ENCODE peak calls at places on chromosomes 3 and 15, in five cellular contexts. One of them, this sample, is unnamed.

GRCh38 chr3:9088431-9089353 is 125.4 kb upstream of the RAD18 start:
- DNase-seq in stimulated activated CD8-positive, alpha-beta memory T cell treated with anti-CD3 and anti-CD28 coated beads, Interleukin-7, amount 100 ng/mL, for 1 hour: no peak
- DNase-seq in NCI-H69: peak; percentile 40
- DNase-seq in CD4-positive, alpha-beta T cell: no peak
- DNase-seq in T-helper 2 cell treated with Interferon-gamma antibody and Interleukin-4, amounts not matched to agents 5 μg/mL and 100 μg/mL, for 36 hours: no peak
- DNase-seq in this sample: no peak

GRCh38 chr3:50912746-50913145 is 238.0 kb downstream of the DOCK3 start:
- DNase-seq in stimulated activated CD8-positive, alpha-beta memory T cell treated with anti-CD3 and anti-CD28 coated beads, Interleukin-7, amount 100 ng/mL, for 1 hour: no peak
- DNase-seq in NCI-H69: no peak
- DNase-seq in CD4-positive, alpha-beta T cell: no peak
- DNase-seq in T-helper 2 cell treated with Interferon-gamma antibody and Interleukin-4, amounts not matched to agents 5 μg/mL and 100 μg/mL, for 36 hours: no peak
- DNase-seq in this sample: no peak

GRCh38 chr15:60464836-60465630 is 13.9 kb downstream of the ICE2 start:
- DNase-seq in stimulated activated CD8-positive, alpha-beta memory T cell treated with anti-CD3 and anti-CD28 coated beads, Interleukin-7, amount 100 ng/mL, for 1 hour: no peak
- DNase-seq in NCI-H69: peak; percentile 14
- DNase-seq in CD4-positive, alpha-beta T cell: no peak
- DNase-seq in T-helper 2 cell treated with Interferon-gamma antibody and Interleukin-4, amounts not matched to agents 5 μg/mL and 100 μg/mL, for 36 hours: no peak
- DNase-seq in this sample: no peak

GRCh38 chr3:69791111-69791510 is 51.8 kb downstream of the MITF start:
- DNase-seq in stimulated activated CD8-positive, alpha-beta memory T cell treated with anti-CD3 and anti-CD28 coated beads, Interleukin-7, amount 100 ng/mL, for 1 hour: no peak
- DNase-seq in NCI-H69: no peak
- DNase-seq in CD4-positive, alpha-beta T cell: no peak
- DNase-seq in T-helper 2 cell treated with Interferon-gamma antibody and Interleukin-4, amounts not matched to agents 5 μg/mL and 100 μg/mL, for 36 hours: no peak
- DNase-seq in this sample: no peak

GRCh38 chr3:10305331-10305902 is 12.7 kb upstream of the GHRL start:
- DNase-seq in stimulated activated CD8-positive, alpha-beta memory T cell treated with anti-CD3 and anti-CD28 coated beads, Interleukin-7, amount 100 ng/mL, for 1 hour: no peak
- DNase-seq in NCI-H69: no peak
- DNase-seq in CD4-positive, alpha-beta T cell: no peak
- DNase-seq in T-helper 2 cell treated with Interferon-gamma antibody and Interleukin-4, amounts not matched to agents 5 μg/mL and 100 μg/mL, for 36 hours: no peak
- DNase-seq in this sample: no peak

GRCh38 chr3:71066849-71067261 is 516.7 kb downstream of the FOXP1 start:
- DNase-seq in stimulated activated CD8-positive, alpha-beta memory T cell treated with anti-CD3 and anti-CD28 coated beads, Interleukin-7, amount 100 ng/mL, for 1 hour: no peak
- DNase-seq in NCI-H69: peak; percentile 77
- DNase-seq in CD4-positive, alpha-beta T cell: no peak
- DNase-seq in T-helper 2 cell treated with Interferon-gamma antibody and Interleukin-4, amounts not matched to agents 5 μg/mL and 100 μg/mL, for 36 hours: peak; percentile 44
- DNase-seq in this sample: no peak

GRCh38 chr3:136682740-136683312 is 69.4 kb downstream of the STAG1 start:
- DNase-seq in stimulated activated CD8-positive, alpha-beta memory T cell treated with anti-CD3 and anti-CD28 coated beads, Interleukin-7, amount 100 ng/mL, for 1 hour: no peak
- DNase-seq in NCI-H69: no peak
- DNase-seq in CD4-positive, alpha-beta T cell: no peak
- DNase-seq in T-helper 2 cell treated with Interferon-gamma antibody and Interleukin-4, amounts not matched to agents 5 μg/mL and 100 μg/mL, for 36 hours: no peak
- DNase-seq in this sample: no peak

GRCh38 chr3:115680802-115681345 is 57.6 kb downstream of the GAP43 start:
- DNase-seq in stimulated activated CD8-positive, alpha-beta memory T cell treated with anti-CD3 and anti-CD28 coated beads, Interleukin-7, amount 100 ng/mL, for 1 hour: no peak
- DNase-seq in NCI-H69: no peak
- DNase-seq in CD4-positive, alpha-beta T cell: no peak
- DNase-seq in T-helper 2 cell treated with Interferon-gamma antibody and Interleukin-4, amounts not matched to agents 5 μg/mL and 100 μg/mL, for 36 hours: no peak
- DNase-seq in this sample: no peak

GRCh38 chr3:122774564-122774963 is 19.1 kb downstream of the HSPBAP1 start:
- DNase-seq in stimulated activated CD8-positive, alpha-beta memory T cell treated with anti-CD3 and anti-CD28 coated beads, Interleukin-7, amount 100 ng/mL, for 1 hour: no peak
- DNase-seq in NCI-H69: no peak
- DNase-seq in CD4-positive, alpha-beta T cell: no peak
- DNase-seq in T-helper 2 cell treated with Interferon-gamma antibody and Interleukin-4, amounts not matched to agents 5 μg/mL and 100 μg/mL, for 36 hours: no peak
- DNase-seq in this sample: no peak

GRCh38 chr15:89119489-89120478 is 31.5 kb downstream of the ABHD2 start:
- DNase-seq in stimulated activated CD8-positive, alpha-beta memory T cell treated with anti-CD3 and anti-CD28 coated beads, Interleukin-7, amount 100 ng/mL, for 1 hour: no peak
- DNase-seq in NCI-H69: no peak
- DNase-seq in CD4-positive, alpha-beta T cell: no peak
- DNase-seq in T-helper 2 cell treated with Interferon-gamma antibody and Interleukin-4, amounts not matched to agents 5 μg/mL and 100 μg/mL, for 36 hours: no peak
- DNase-seq in this sample: no peak

GRCh38 chr15:90106522-90107117 is 4.4 kb upstream of the IDH2 start:
- DNase-seq in stimulated activated CD8-positive, alpha-beta memory T cell treated with anti-CD3 and anti-CD28 coated beads, Interleukin-7, amount 100 ng/mL, for 1 hour: no peak
- DNase-seq in NCI-H69: peak; percentile 76
- DNase-seq in CD4-positive, alpha-beta T cell: no peak
- DNase-seq in T-helper 2 cell treated with Interferon-gamma antibody and Interleukin-4, amounts not matched to agents 5 μg/mL and 100 μg/mL, for 36 hours: no peak
- DNase-seq in this sample: peak; percentile 93

GRCh38 chr3:67710396-67710795 is 56.0 kb upstream of the SUCLG2 start:
- DNase-seq in stimulated activated CD8-positive, alpha-beta memory T cell treated with anti-CD3 and anti-CD28 coated beads, Interleukin-7, amount 100 ng/mL, for 1 hour: no peak
- DNase-seq in NCI-H69: no peak
- DNase-seq in CD4-positive, alpha-beta T cell: no peak
- DNase-seq in T-helper 2 cell treated with Interferon-gamma antibody and Interleukin-4, amounts not matched to agents 5 μg/mL and 100 μg/mL, for 36 hours: no peak
- DNase-seq in this sample: no peak

GRCh38 chr15:88814393-88814792 is 11.2 kb downstream of the ACAN start:
- DNase-seq in stimulated activated CD8-positive, alpha-beta memory T cell treated with anti-CD3 and anti-CD28 coated beads, Interleukin-7, amount 100 ng/mL, for 1 hour: no peak
- DNase-seq in NCI-H69: no peak
- DNase-seq in CD4-positive, alpha-beta T cell: no peak
- DNase-seq in T-helper 2 cell treated with Interferon-gamma antibody and Interleukin-4, amounts not matched to agents 5 μg/mL and 100 μg/mL, for 36 hours: no peak
- DNase-seq in this sample: peak; percentile 24

GRCh38 chr15:89783111-89783860 is 7.2 kb downstream of the MESP2 start:
- DNase-seq in stimulated activated CD8-positive, alpha-beta memory T cell treated with anti-CD3 and anti-CD28 coated beads, Interleukin-7, amount 100 ng/mL, for 1 hour: no peak
- DNase-seq in NCI-H69: no peak
- DNase-seq in CD4-positive, alpha-beta T cell: no peak
- DNase-seq in T-helper 2 cell treated with Interferon-gamma antibody and Interleukin-4, amounts not matched to agents 5 μg/mL and 100 μg/mL, for 36 hours: no peak
- DNase-seq in this sample: peak; percentile 87

GRCh38 chr3:12900885-12901411 is 59.6 kb upstream of the RPL32 start:
- DNase-seq in stimulated activated CD8-positive, alpha-beta memory T cell treated with anti-CD3 and anti-CD28 coated beads, Interleukin-7, amount 100 ng/mL, for 1 hour: no peak
- DNase-seq in NCI-H69: no peak
- DNase-seq in CD4-positive, alpha-beta T cell: no peak
- DNase-seq in T-helper 2 cell treated with Interferon-gamma antibody and Interleukin-4, amounts not matched to agents 5 μg/mL and 100 μg/mL, for 36 hours: no peak
- DNase-seq in this sample: no peak

GRCh38 chr3:149808209-149808829 is 4.7 kb upstream of the RNF13 start:
- DNase-seq in stimulated activated CD8-positive, alpha-beta memory T cell treated with anti-CD3 and anti-CD28 coated beads, Interleukin-7, amount 100 ng/mL, for 1 hour: no peak
- DNase-seq in NCI-H69: peak; percentile 64
- DNase-seq in CD4-positive, alpha-beta T cell: peak; percentile 30
- DNase-seq in T-helper 2 cell treated with Interferon-gamma antibody and Interleukin-4, amounts not matched to agents 5 μg/mL and 100 μg/mL, for 36 hours: peak; percentile 34
- DNase-seq in this sample: peak; percentile 90

GRCh38 chr3:60839242-60839641 is 412.0 kb downstream of the FHIT start:
- DNase-seq in stimulated activated CD8-positive, alpha-beta memory T cell treated with anti-CD3 and anti-CD28 coated beads, Interleukin-7, amount 100 ng/mL, for 1 hour: no peak
- DNase-seq in NCI-H69: peak; percentile 29
- DNase-seq in CD4-positive, alpha-beta T cell: no peak
- DNase-seq in T-helper 2 cell treated with Interferon-gamma antibody and Interleukin-4, amounts not matched to agents 5 μg/mL and 100 μg/mL, for 36 hours: no peak
- DNase-seq in this sample: peak; percentile 10

GRCh38 chr3:73280751-73281150 is 219.3 kb downstream of the EBLN2 start:
- DNase-seq in stimulated activated CD8-positive, alpha-beta memory T cell treated with anti-CD3 and anti-CD28 coated beads, Interleukin-7, amount 100 ng/mL, for 1 hour: no peak
- DNase-seq in NCI-H69: no peak
- DNase-seq in CD4-positive, alpha-beta T cell: no peak
- DNase-seq in T-helper 2 cell treated with Interferon-gamma antibody and Interleukin-4, amounts not matched to agents 5 μg/mL and 100 μg/mL, for 36 hours: no peak
- DNase-seq in this sample: no peak

GRCh38 chr3:38582941-38583645 is 66.4 kb downstream of the SCN5A start:
- DNase-seq in stimulated activated CD8-positive, alpha-beta memory T cell treated with anti-CD3 and anti-CD28 coated beads, Interleukin-7, amount 100 ng/mL, for 1 hour: no peak
- DNase-seq in NCI-H69: peak; percentile 49
- DNase-seq in CD4-positive, alpha-beta T cell: no peak
- DNase-seq in T-helper 2 cell treated with Interferon-gamma antibody and Interleukin-4, amounts not matched to agents 5 μg/mL and 100 μg/mL, for 36 hours: no peak
- DNase-seq in this sample: no peak

GRCh38 chr3:45687828-45688193 is 1.4 kb upstream of the SACM1L start:
- DNase-seq in stimulated activated CD8-positive, alpha-beta memory T cell treated with anti-CD3 and anti-CD28 coated beads, Interleukin-7, amount 100 ng/mL, for 1 hour: no peak
- DNase-seq in NCI-H69: peak; percentile 24
- DNase-seq in CD4-positive, alpha-beta T cell: no peak
- DNase-seq in T-helper 2 cell treated with Interferon-gamma antibody and Interleukin-4, amounts not matched to agents 5 μg/mL and 100 μg/mL, for 36 hours: no peak
- DNase-seq in this sample: no peak

GRCh38 chr3:50165388-50166308 is 10.5 kb downstream of the SEMA3F start:
- DNase-seq in stimulated activated CD8-positive, alpha-beta memory T cell treated with anti-CD3 and anti-CD28 coated beads, Interleukin-7, amount 100 ng/mL, for 1 hour: no peak
- DNase-seq in NCI-H69: peak; percentile 11
- DNase-seq in CD4-positive, alpha-beta T cell: no peak
- DNase-seq in T-helper 2 cell treated with Interferon-gamma antibody and Interleukin-4, amounts not matched to agents 5 μg/mL and 100 μg/mL, for 36 hours: no peak
- DNase-seq in this sample: no peak

GRCh38 chr3:169295912-169296311 is 367.6 kb downstream of the MECOM start:
- DNase-seq in stimulated activated CD8-positive, alpha-beta memory T cell treated with anti-CD3 and anti-CD28 coated beads, Interleukin-7, amount 100 ng/mL, for 1 hour: no peak
- DNase-seq in NCI-H69: peak; percentile 36
- DNase-seq in CD4-positive, alpha-beta T cell: no peak
- DNase-seq in T-helper 2 cell treated with Interferon-gamma antibody and Interleukin-4, amounts not matched to agents 5 μg/mL and 100 μg/mL, for 36 hours: no peak
- DNase-seq in this sample: no peak

GRCh38 chr3:126287536-126288181 is 69.5 kb downstream of the KLF15 start:
- DNase-seq in stimulated activated CD8-positive, alpha-beta memory T cell treated with anti-CD3 and anti-CD28 coated beads, Interleukin-7, amount 100 ng/mL, for 1 hour: no peak
- DNase-seq in NCI-H69: peak; percentile 9
- DNase-seq in CD4-positive, alpha-beta T cell: no peak
- DNase-seq in T-helper 2 cell treated with Interferon-gamma antibody and Interleukin-4, amounts not matched to agents 5 μg/mL and 100 μg/mL, for 36 hours: no peak
- DNase-seq in this sample: peak; percentile 60

GRCh38 chr3:15579071-15579470 is 22.3 kb downstream of the HACL1 start:
- DNase-seq in stimulated activated CD8-positive, alpha-beta memory T cell treated with anti-CD3 and anti-CD28 coated beads, Interleukin-7, amount 100 ng/mL, for 1 hour: no peak
- DNase-seq in NCI-H69: no peak
- DNase-seq in CD4-positive, alpha-beta T cell: no peak
- DNase-seq in T-helper 2 cell treated with Interferon-gamma antibody and Interleukin-4, amounts not matched to agents 5 μg/mL and 100 μg/mL, for 36 hours: no peak
- DNase-seq in this sample: no peak

GRCh38 chr3:14876942-14877341 is 58.2 kb downstream of the FGD5 start:
- DNase-seq in stimulated activated CD8-positive, alpha-beta memory T cell treated with anti-CD3 and anti-CD28 coated beads, Interleukin-7, amount 100 ng/mL, for 1 hour: no peak
- DNase-seq in NCI-H69: peak; percentile 83
- DNase-seq in CD4-positive, alpha-beta T cell: no peak
- DNase-seq in T-helper 2 cell treated with Interferon-gamma antibody and Interleukin-4, amounts not matched to agents 5 μg/mL and 100 μg/mL, for 36 hours: no peak
- DNase-seq in this sample: no peak

GRCh38 chr15:45666119-45666875 is 31.5 kb downstream of the SQOR start:
- DNase-seq in stimulated activated CD8-positive, alpha-beta memory T cell treated with anti-CD3 and anti-CD28 coated beads, Interleukin-7, amount 100 ng/mL, for 1 hour: no peak
- DNase-seq in NCI-H69: no peak
- DNase-seq in CD4-positive, alpha-beta T cell: no peak
- DNase-seq in T-helper 2 cell treated with Interferon-gamma antibody and Interleukin-4, amounts not matched to agents 5 μg/mL and 100 μg/mL, for 36 hours: no peak
- DNase-seq in this sample: no peak

GRCh38 chr3:14431928-14432834 is 29.8 kb downstream of the SLC6A6 start:
- DNase-seq in stimulated activated CD8-positive, alpha-beta memory T cell treated with anti-CD3 and anti-CD28 coated beads, Interleukin-7, amount 100 ng/mL, for 1 hour: peak; percentile 85
- DNase-seq in NCI-H69: peak; percentile 58
- DNase-seq in CD4-positive, alpha-beta T cell: peak; percentile 89
- DNase-seq in T-helper 2 cell treated with Interferon-gamma antibody and Interleukin-4, amounts not matched to agents 5 μg/mL and 100 μg/mL, for 36 hours: peak; percentile 94
- DNase-seq in this sample: no peak

GRCh38 chr3:13388816-13389215 is 31.3 kb downstream of the NUP210 start:
- DNase-seq in stimulated activated CD8-positive, alpha-beta memory T cell treated with anti-CD3 and anti-CD28 coated beads, Interleukin-7, amount 100 ng/mL, for 1 hour: no peak
- DNase-seq in NCI-H69: no peak
- DNase-seq in CD4-positive, alpha-beta T cell: no peak
- DNase-seq in T-helper 2 cell treated with Interferon-gamma antibody and Interleukin-4, amounts not matched to agents 5 μg/mL and 100 μg/mL, for 36 hours: no peak
- DNase-seq in this sample: no peak

GRCh38 chr3:64086479-64086878 is 63.2 kb upstream of the PSMD6 start:
- DNase-seq in stimulated activated CD8-positive, alpha-beta memory T cell treated with anti-CD3 and anti-CD28 coated beads, Interleukin-7, amount 100 ng/mL, for 1 hour: no peak
- DNase-seq in NCI-H69: no peak
- DNase-seq in CD4-positive, alpha-beta T cell: no peak
- DNase-seq in T-helper 2 cell treated with Interferon-gamma antibody and Interleukin-4, amounts not matched to agents 5 μg/mL and 100 μg/mL, for 36 hours: no peak
- DNase-seq in this sample: no peak

GRCh38 chr3:139322346-139322745 is 21.5 kb upstream of the MRPS22 start:
- DNase-seq in stimulated activated CD8-positive, alpha-beta memory T cell treated with anti-CD3 and anti-CD28 coated beads, Interleukin-7, amount 100 ng/mL, for 1 hour: no peak
- DNase-seq in NCI-H69: no peak
- DNase-seq in CD4-positive, alpha-beta T cell: no peak
- DNase-seq in T-helper 2 cell treated with Interferon-gamma antibody and Interleukin-4, amounts not matched to agents 5 μg/mL and 100 μg/mL, for 36 hours: no peak
- DNase-seq in this sample: no peak

GRCh38 chr15:65213241-65213640 is 2.0 kb upstream of the CILP start:
- DNase-seq in stimulated activated CD8-positive, alpha-beta memory T cell treated with anti-CD3 and anti-CD28 coated beads, Interleukin-7, amount 100 ng/mL, for 1 hour: no peak
- DNase-seq in NCI-H69: no peak
- DNase-seq in CD4-positive, alpha-beta T cell: no peak
- DNase-seq in T-helper 2 cell treated with Interferon-gamma antibody and Interleukin-4, amounts not matched to agents 5 μg/mL and 100 μg/mL, for 36 hours: no peak
- DNase-seq in this sample: no peak

GRCh38 chr3:141261472-141262171 is 30.0 kb downstream of the PXYLP1 start:
- DNase-seq in stimulated activated CD8-positive, alpha-beta memory T cell treated with anti-CD3 and anti-CD28 coated beads, Interleukin-7, amount 100 ng/mL, for 1 hour: no peak
- DNase-seq in NCI-H69: no peak
- DNase-seq in CD4-positive, alpha-beta T cell: no peak
- DNase-seq in T-helper 2 cell treated with Interferon-gamma antibody and Interleukin-4, amounts not matched to agents 5 μg/mL and 100 μg/mL, for 36 hours: peak; percentile 60
- DNase-seq in this sample: no peak

This sample was measured in NCI-H82.